ENCODE peak calls at places on chromosomes 3 and 15, in eight cellular contexts. A is K562, W is SK-N-SH, M is A549, Q is GM12878, E is HCT116, U is GM23338, K is HepG2. Z is an unnamed sample.

GRCh38 chr15:87570186-87570585 is 686.4 kb downstream of the NTRK3 start:
- DNase-seq in E (no peak), W (no peak), U (no peak), K (no peak), Q (no peak), M (no peak), A (no peak), Z (no peak)

GRCh38 chr3:5499404-5499803 is 311.9 kb downstream of the EDEM1 start:
- DNase-seq in A (no peak), E (no peak), Q (peak; percentile 39), W (no peak), U (no peak), K (no peak), M (no peak), Z (no peak)

GRCh38 chr3:99967796-99968195 is 146.5 kb downstream of the FILIP1L start:
- DNase-seq in U (no peak), M (no peak), W (no peak), A (no peak), E (no peak), Q (no peak), K (no peak), Z (no peak)

GRCh38 chr3:39990532-39990931 is 181.1 kb downstream of the MYRIP start:
- DNase-seq in E (peak; percentile 55), U (peak; percentile 83), A (peak; percentile 73), M (peak; percentile 54), K (peak; percentile 70), W (peak; percentile 30), Q (peak; percentile 5), Z (peak; percentile 12)

GRCh38 chr15:101043911-101044624 is 124.9 kb downstream of the LRRK1 start:
- DNase-seq in Q (no peak), M (no peak), A (no peak), U (no peak), E (no peak), W (no peak), K (no peak), Z (no peak)

GRCh38 chr3:125431391-125431790 is 56.3 kb upstream of the ZNF148 start:
- DNase-seq in M (no peak), K (no peak), E (no peak), U (no peak), A (no peak), W (no peak), Q (no peak), Z (no peak)

GRCh38 chr15:92610101-92610520 is 45.5 kb downstream of the FAM174B start:
- DNase-seq in Q (no peak), M (no peak), U (no peak), K (no peak), A (no peak), W (no peak), E (no peak), Z (no peak)

GRCh38 chr3:45795882-45796765 is at the start of gene SLC6A20:
- DNase-seq in K (no peak), A (no peak), M (no peak), U (peak; percentile 72), E (no peak), W (peak; percentile 76), Q (no peak), Z (no peak)

GRCh38 chr15:65409284-65409631 is 13.5 kb downstream of the IGDCC4 start:
- DNase-seq in U (no peak), K (peak; percentile 27), A (no peak), Q (no peak), E (no peak), W (no peak), M (no peak), Z (no peak)

GRCh38 chr3:171876651-171877272 is 33.6 kb downstream of the TMEM212 start:
- DNase-seq in K (no peak), A (no peak), M (peak; percentile 20), Q (no peak), U (no peak), W (no peak), E (no peak), Z (no peak)

GRCh38 chr15:41284425-41285177 is 47.8 kb downstream of the OIP5 start:
- DNase-seq in E (no peak), A (no peak), U (peak; percentile 18), W (peak; percentile 40), Q (no peak), M (peak; percentile 9), K (peak; percentile 32), Z (no peak)

GRCh38 chr15:80462836-80463512 is 58.8 kb downstream of the ARNT2 start:
- DNase-seq in A (no peak), K (no peak), U (no peak), E (no peak), W (no peak), M (no peak), Q (no peak), Z (no peak)

GRCh38 chr15:73941044-73941443 is 14.8 kb downstream of the LOXL1 start:
- DNase-seq in K (no peak), M (peak; percentile 14), W (no peak), Q (no peak), E (no peak), U (no peak), A (no peak), Z (no peak)

GRCh38 chr15:63982381-63982854 is 63.9 kb downstream of the DAPK2 start:
- DNase-seq in A (no peak), E (no peak), W (no peak), K (no peak), Q (no peak), U (no peak), M (no peak), Z (no peak)

GRCh38 chr3:9508781-9509180 is 44.8 kb downstream of the LHFPL4 start:
- DNase-seq in M (no peak), W (no peak), Q (no peak), U (peak; percentile 83), K (no peak), E (no peak), A (no peak), Z (no peak)

GRCh38 chr15:67178569-67179210 is 75.8 kb downstream of the AAGAB start:
- DNase-seq in A (peak; percentile 44), E (no peak), U (no peak), M (peak; percentile 69), Q (no peak), W (no peak), K (no peak), Z (peak; percentile 81)

GRCh38 chr15:81820236-81820635 is 225.6 kb downstream of the MEX3B start:
- DNase-seq in K (no peak), M (no peak), A (no peak), Q (no peak), E (no peak), U (no peak), W (no peak), Z (no peak)

GRCh38 chr3:53811143-53811915 is 34.9 kb downstream of the CHDH start:
- DNase-seq in M (no peak), A (no peak), Q (no peak), W (no peak), E (no peak), U (no peak), K (no peak), Z (no peak)

GRCh38 chr15:39242345-39242744 is 338.5 kb upstream of the THBS1 start:
- DNase-seq in W (no peak), U (no peak), M (no peak), K (no peak), A (no peak), E (no peak), Q (no peak), Z (no peak)

DNA sequence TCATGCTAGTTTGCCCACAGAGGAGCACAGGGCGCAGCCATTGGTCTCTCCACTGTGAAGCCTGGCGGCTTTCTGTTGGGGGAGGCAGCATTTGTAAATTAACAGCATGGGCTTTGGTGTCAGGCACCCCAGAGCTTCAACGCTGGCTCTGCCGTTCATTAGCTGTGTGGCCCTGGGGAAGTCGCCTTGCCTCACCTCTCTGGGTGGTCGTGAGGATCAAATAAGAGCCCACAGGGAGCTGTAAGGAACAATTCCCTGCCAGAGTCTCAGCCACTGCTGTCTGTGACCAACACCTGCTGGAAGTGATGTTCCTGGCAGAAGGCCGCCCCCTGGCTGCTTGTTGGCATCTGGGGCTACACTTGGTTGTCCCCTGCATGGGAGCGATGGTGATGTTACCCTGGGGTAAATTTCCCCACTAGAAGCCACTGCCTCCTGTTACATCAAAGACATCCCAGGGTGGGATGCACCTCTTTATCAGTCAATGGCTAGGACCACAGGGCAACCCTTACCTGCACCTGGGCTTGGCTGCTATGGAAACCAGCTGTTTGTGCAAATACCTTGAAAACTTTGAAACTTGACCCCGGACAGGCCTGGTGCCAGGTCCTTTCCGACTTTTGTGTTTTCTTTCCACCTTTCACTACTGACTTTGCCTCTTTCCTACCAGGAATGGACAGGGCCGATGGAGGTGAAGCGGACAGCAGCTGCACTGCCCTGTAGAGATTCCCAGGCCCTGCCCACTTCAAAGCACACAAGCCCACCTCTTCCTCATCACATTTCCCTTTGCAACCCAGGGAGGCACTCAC is 36.9 kb downstream of the DNASE1L3 start:
- DNase-seq in M (peak; percentile 69), U (peak; percentile 77), K (peak; percentile 87), W (peak; percentile 63), A (peak; percentile 21), Q (no peak), E (no peak), Z (no peak)
- TF ChIP-seq REST in M (no peak), U (no peak), K (no peak), W (no peak), A (no peak), Q (no peak), E (no peak), Z (no peak)

DNA sequence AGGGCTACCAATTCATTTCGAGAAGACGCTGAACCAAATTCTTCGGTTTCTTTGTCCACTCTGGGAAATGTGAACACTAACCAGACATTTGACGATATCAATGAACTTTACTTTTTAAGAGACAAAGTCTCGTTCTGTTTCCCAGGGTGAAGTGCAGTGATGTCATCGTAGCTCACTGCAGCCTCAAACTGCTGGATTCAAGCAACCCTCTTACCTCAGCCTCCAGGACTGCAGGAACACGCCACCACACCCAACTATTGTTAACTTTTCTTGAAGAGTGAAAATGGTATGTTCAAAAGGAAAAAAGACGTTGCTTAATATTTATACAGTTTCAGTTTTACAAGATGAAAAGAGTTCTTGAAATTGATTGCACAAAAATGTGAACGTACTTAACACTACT is 30.6 kb downstream of the MB21D2 start:
- DNase-seq in W (no peak), M (peak; percentile 93), U (no peak), K (peak; percentile 38), Q (no peak), A (no peak), E (peak; percentile 57), Z (peak; percentile 74)
- H3K27ac ChIP-seq in W (peak overlapping the region; percentile 90), M (peak overlapping the region; percentile 97), U (peak overlapping the region; percentile 1), K (no peak overlapping the region), Q (no peak overlapping the region), A (no peak overlapping the region), E (peak overlapping the region; percentile 6), Z (peak overlapping the region; percentile 80)

GRCh38 chr3:61250784-61251173 is 473 bp downstream of the FHIT start:
- DNase-seq in K (peak; percentile 38), W (peak; percentile 35), A (peak; percentile 11), M (peak; percentile 6), E (peak; percentile 34), U (peak; percentile 40), Q (peak; percentile 25), Z (no peak)
- TF ChIP-seq REST in K (no peak), W (no peak), A (no peak), M (no peak), E (no peak), U (no peak), Q (no peak), Z (no peak)

GRCh38 chr3:11560746-11561145 is 83.0 kb downstream of the VGLL4 start:
- DNase-seq in E (no peak), K (no peak), Q (no peak), M (no peak), W (no peak), A (no peak), U (no peak), Z (no peak)
- H3K27ac ChIP-seq in E (no peak overlapping the region), K (no peak overlapping the region), Q (no peak overlapping the region), M (no peak overlapping the region), W (peak overlapping the region; percentile 33), A (no peak overlapping the region), U (no peak overlapping the region), Z (peak overlapping the region; percentile 96)

Z was measured in Panc1.